ENCODE peak calls at places on chromosomes 12 and 14, in seven cellular contexts. F is stimulated activated effector memory CD8-positive, alpha-beta T cell treated with anti-CD3 and anti-CD28 coated beads, Interleukin-12 subunit alpha, Interleukin-12 subunit beta, amount 100 ng/mL, for 72 hours; Z is heart right ventricle; V is memory B cell; E is aorta; P is activated B cell treated with CpG ODN at 0.5 μM for 24 hours; K is activated T-cell treated with anti-CD3 and anti-CD28 coated beads, Interleukin-2, amount 50 U/mL, for 72 hours. L is an unnamed sample.

GRCh38 chr14:58821421-58821820 is 183.7 kb downstream of the DACT1 start:
- ATAC-seq in F (no peak), E (no peak), Z (no peak), P (no peak), K (no peak), V (no peak), L (no peak)

GRCh38 chr12:13114251-13115052 is 11.0 kb upstream of the GSG1 start:
- ATAC-seq in P (no peak), Z (peak), V (no peak), E (no peak), F (no peak), K (no peak), L (no peak)

GRCh38 chr12:125050868-125051267 is 14.4 kb upstream of the AACS start:
- ATAC-seq in P (no peak), F (no peak), K (no peak), Z (no peak), E (no peak), V (no peak), L (no peak)

GRCh38 chr12:29752121-29752520 is 31.6 kb downstream of the TMTC1 start:
- ATAC-seq in E (no peak), Z (no peak), V (no peak), K (no peak), P (no peak), F (no peak), L (no peak)

GRCh38 chr12:47417146-47417545 is 288.7 kb downstream of the RPAP3 start:
- ATAC-seq in K (no peak), V (no peak), Z (no peak), P (no peak), E (no peak), F (no peak), L (no peak)

GRCh38 chr12:88305491-88305890 is 163.4 kb downstream of the TMTC3 start:
- ATAC-seq in V (no peak), P (no peak), E (no peak), Z (peak), K (no peak), F (no peak), L (no peak)

GRCh38 chr12:25715147-25715546 is 162.1 kb upstream of the LMNTD1 start:
- ATAC-seq in F (no peak), E (no peak), Z (no peak), V (no peak), K (no peak), P (no peak), L (peak)

GRCh38 chr12:2268478-2269286 is 215.9 kb downstream of the CACNA1C start:
- ATAC-seq in Z (no peak), V (no peak), P (no peak), E (no peak), F (no peak), K (no peak), L (peak)

GRCh38 chr12:116813271-116814041 is 67.8 kb downstream of the HRK start:
- ATAC-seq in Z (no peak), E (no peak), F (no peak), K (no peak), P (no peak), V (no peak), L (no peak)

GRCh38 chr14:32043624-32044023 is 33.5 kb upstream of the ARHGAP5 start:
- ATAC-seq in K (peak), P (no peak), V (no peak), E (no peak), Z (peak), F (no peak), L (no peak)

GRCh38 chr12:14607561-14607960 is 39.9 kb upstream of the PLBD1 start:
- ATAC-seq in P (no peak), K (no peak), Z (no peak), E (no peak), V (no peak), F (no peak), L (no peak)

GRCh38 chr14:75981426-75981825 is 369 bp downstream of the TGFB3 start:
- ATAC-seq in P (peak), Z (peak), E (no peak), F (peak), V (peak), K (peak), L (peak)

GRCh38 chr14:78152246-78153068 is 17.7 kb upstream of the NRXN3 start:
- ATAC-seq in P (no peak), K (no peak), E (no peak), F (no peak), Z (peak), V (no peak), L (no peak)

GRCh38 chr14:99599440-99599839 is 4.6 kb downstream of the CCDC85C start:
- ATAC-seq in F (no peak), P (no peak), V (no peak), Z (no peak), K (no peak), E (no peak), L (no peak)

GRCh38 chr12:50572275-50572674 is 67.5 kb downstream of the DIP2B start:
- ATAC-seq in K (no peak), P (no peak), Z (no peak), F (no peak), E (peak), V (peak), L (peak)

GRCh38 chr12:21551811-21552469 is 25.8 kb downstream of the SPX start:
- ATAC-seq in V (no peak), P (no peak), E (no peak), K (no peak), F (no peak), Z (peak), L (peak)

GRCh38 chr12:31965090-31965489 is 5.9 kb downstream of the RESF1 start:
- ATAC-seq in V (peak), E (no peak), F (peak), Z (no peak), K (peak), P (no peak), L (no peak)

GRCh38 chr12:120339256-120339655 is 11.7 kb upstream of the PLA2G1B start:
- ATAC-seq in E (no peak), F (no peak), K (no peak), V (no peak), Z (no peak), P (no peak), L (no peak)

GRCh38 chr14:70709726-70710382 is 68.1 kb downstream of the TTC9 start:
- ATAC-seq in E (no peak), V (no peak), F (no peak), K (no peak), Z (no peak), P (no peak), L (no peak)

GRCh38 chr14:99981806-99982205 is 83.4 kb upstream of the EVL start:
- ATAC-seq in V (no peak), F (no peak), P (no peak), Z (no peak), E (no peak), K (no peak), L (no peak)

GRCh38 chr14:103348154-103348553 is 14.1 kb downstream of the EIF5 start:
- ATAC-seq in Z (no peak), V (no peak), K (no peak), P (no peak), F (no peak), E (no peak), L (no peak)

GRCh38 chr14:93195316-93195999 is 10.3 kb downstream of the LYSET start:
- ATAC-seq in F (no peak), Z (peak), P (no peak), V (no peak), K (no peak), E (no peak), L (no peak)

GRCh38 chr14:24051162-24051788 is 534 bp upstream of the CARMIL3 start:
- ATAC-seq in F (no peak), K (no peak), V (peak), Z (no peak), P (peak), E (no peak), L (no peak)

GRCh38 chr12:108831309-108831991 is 25.9 kb downstream of the SSH1 start:
- ATAC-seq in Z (no peak), F (peak), K (peak), P (no peak), V (no peak), E (no peak), L (no peak)

GRCh38 chr14:69811868-69812252 is 14.8 kb upstream of the SLC10A1 start:
- ATAC-seq in K (no peak), V (no peak), Z (no peak), E (no peak), F (no peak), P (no peak), L (no peak)

GRCh38 chr12:96425321-96425720 is 25.1 kb upstream of the CDK17 start:
- ATAC-seq in Z (no peak), P (peak), E (no peak), K (peak), V (no peak), F (peak), L (no peak)

GRCh38 chr12:118103231-118103600 is 595 bp downstream of the VSIG10 start:
- ATAC-seq in V (peak), F (peak), E (no peak), P (no peak), K (peak), Z (peak), L (no peak)

L was measured in gastroesophageal sphincter.